ENCODE peak calls at places on chromosomes 11 and 22, in nine cellular contexts. V is Calu3; Q is progenitor cell of endocrine pancreas; I is cardiac fibroblast; X is Caki2; D is astrocyte of the spinal cord; L is NCI-H146; T is naive thymus-derived CD8-positive, alpha-beta T cell; K is HEK293T. J is an unnamed sample.

GRCh38 chr11:57482782-57483569 is 22.6 kb downstream of the RTN4RL2 start:
- DNase-seq in T (peak), V (no peak), K (no peak), X (no peak), I (peak), Q (peak), D (no peak), L (peak), J (no peak)

GRCh38 chr11:61495801-61496601 is 12.5 kb upstream of the LRRC10B start:
- DNase-seq in X (no peak), T (no peak), V (no peak), Q (no peak), I (no peak), K (no peak), D (no peak), L (peak), J (no peak)

GRCh38 chr11:11471196-11471595 is 118.1 kb upstream of the CSNK2A3 start:
- DNase-seq in I (no peak), X (peak), T (no peak), L (no peak), V (no peak), K (no peak), Q (no peak), D (no peak), J (no peak)

GRCh38 chr11:110147965-110148709 is 54.9 kb downstream of the ZC3H12C start:
- DNase-seq in L (no peak), I (peak), K (no peak), T (no peak), Q (no peak), D (peak), X (peak), V (no peak), J (no peak)

GRCh38 chr11:77397631-77398030 is 76.3 kb downstream of the PAK1 start:
- DNase-seq in I (no peak), L (no peak), X (no peak), K (no peak), D (no peak), V (no peak), Q (no peak), T (no peak), J (no peak)

GRCh38 chr22:27194096-27194748 is 536.8 kb downstream of the MIAT start:
- DNase-seq in Q (no peak), D (no peak), T (no peak), L (no peak), K (no peak), X (no peak), I (no peak), V (peak), J (no peak)

GRCh38 chr11:125001073-125001764 is 47.2 kb downstream of the CCDC15 start:
- DNase-seq in L (no peak), D (no peak), K (no peak), I (no peak), X (no peak), V (no peak), Q (no peak), T (no peak), J (no peak)

GRCh38 chr22:39135092-39135896 is 17.2 kb downstream of the CBX7 start:
- DNase-seq in I (peak), Q (peak), T (peak), V (peak), D (peak), K (peak), X (no peak), L (peak), J (no peak)

GRCh38 chr22:32623943-32624342 is 149.3 kb downstream of the FBXO7 start:
- DNase-seq in I (peak), Q (no peak), V (no peak), T (no peak), X (no peak), K (no peak), L (no peak), D (peak), J (peak)

GRCh38 chr11:1670928-1671371 is 26.0 kb upstream of the KRTAP5-6 start:
- DNase-seq in K (no peak), L (no peak), T (no peak), Q (no peak), I (no peak), X (no peak), V (no peak), D (no peak), J (no peak)

GRCh38 chr22:35498446-35498845 is 42.2 kb upstream of the RASD2 start:
- DNase-seq in L (no peak), Q (no peak), I (no peak), V (no peak), T (no peak), K (no peak), X (no peak), D (no peak), J (peak)

GRCh38 chr22:20024225-20025087 is 3.5 kb downstream of the TANGO2 start:
- DNase-seq in T (no peak), I (no peak), L (no peak), D (no peak), Q (no peak), K (no peak), X (no peak), V (no peak), J (no peak)

GRCh38 chr11:108223449-108224149 is 732 bp downstream of the ATM start:
- DNase-seq in D (peak), L (peak), V (no peak), Q (no peak), I (peak), X (no peak), T (peak), K (no peak), J (no peak)

GRCh38 chr22:49331878-49332277 is 495.8 kb downstream of the BRD1 start:
- DNase-seq in Q (peak), K (no peak), L (no peak), V (no peak), X (no peak), T (no peak), I (no peak), D (no peak), J (no peak)

GRCh38 chr11:125418396-125418795 is 77.7 kb downstream of the FEZ1 start:
- DNase-seq in X (no peak), D (no peak), I (no peak), V (no peak), Q (no peak), L (no peak), T (no peak), K (no peak), J (no peak)

GRCh38 chr11:40029406-40029805 is 1430.0 kb downstream of the LRRC4C start:
- DNase-seq in D (no peak), I (no peak), K (no peak), T (no peak), L (peak), Q (no peak), X (peak), V (no peak), J (no peak)